ENCODE peak calls at places on chromosomes 16 and 17, in seven cellular contexts. One of them, this sample, is unnamed.

GRCh38 chr17:56679767-56680422 is 86.4 kb downstream of the NOG start:
- DNase-seq in cortex of kidney: no peak
- DNase-seq in NCI-H1105 treated with DMSO at 0.1 percent for 48 hours: no peak
- DNase-seq in iPS-NIHi11: no peak
- DNase-seq in NCI-H226: peak; percentile 81
- DNase-seq in NAMALWA: no peak
- DNase-seq in astrocyte of the spinal cord: no peak
- DNase-seq in this sample: no peak

GRCh38 chr16:89269805-89270665 is 52.5 kb downstream of the ZNF778 start:
- DNase-seq in iPS-NIHi11: no peak
- DNase-seq in cortex of kidney: no peak
- DNase-seq in NCI-H226: no peak
- DNase-seq in NCI-H1105 treated with DMSO at 0.1 percent for 48 hours: no peak
- DNase-seq in astrocyte of the spinal cord: no peak
- DNase-seq in NAMALWA: no peak
- DNase-seq in this sample: no peak

GRCh38 chr17:33785281-33785680 is 469.8 kb upstream of the CCL2 start:
- DNase-seq in iPS-NIHi11: no peak
- DNase-seq in astrocyte of the spinal cord: no peak
- DNase-seq in NCI-H226: no peak
- DNase-seq in NCI-H1105 treated with DMSO at 0.1 percent for 48 hours: no peak
- DNase-seq in cortex of kidney: no peak
- DNase-seq in NAMALWA: no peak
- DNase-seq in this sample: no peak

GRCh38 chr17:49399995-49400394 is 14.7 kb downstream of the PHB1 start:
- DNase-seq in NCI-H226: no peak
- DNase-seq in NAMALWA: no peak
- DNase-seq in iPS-NIHi11: no peak
- DNase-seq in cortex of kidney: no peak
- DNase-seq in NCI-H1105 treated with DMSO at 0.1 percent for 48 hours: no peak
- DNase-seq in astrocyte of the spinal cord: no peak
- DNase-seq in this sample: no peak

GRCh38 chr17:47694818-47695663 is 1.1 kb downstream of the TBKBP1 start:
- DNase-seq in NAMALWA: no peak
- DNase-seq in cortex of kidney: no peak
- DNase-seq in iPS-NIHi11: peak; percentile 45
- DNase-seq in NCI-H226: no peak
- DNase-seq in NCI-H1105 treated with DMSO at 0.1 percent for 48 hours: no peak
- DNase-seq in astrocyte of the spinal cord: no peak
- DNase-seq in this sample: no peak

GRCh38 chr17:66348605-66349165 is 46.3 kb downstream of the PRKCA start:
- DNase-seq in cortex of kidney: no peak
- DNase-seq in astrocyte of the spinal cord: peak; percentile 88
- DNase-seq in NCI-H226: peak; percentile 76
- DNase-seq in NCI-H1105 treated with DMSO at 0.1 percent for 48 hours: peak; percentile 37
- DNase-seq in iPS-NIHi11: no peak
- DNase-seq in NAMALWA: no peak
- DNase-seq in this sample: no peak

GRCh38 chr17:13698832-13699231 is 97.1 kb upstream of the HS3ST3A1 start:
- DNase-seq in NCI-H226: no peak
- DNase-seq in iPS-NIHi11: no peak
- DNase-seq in NCI-H1105 treated with DMSO at 0.1 percent for 48 hours: no peak
- DNase-seq in astrocyte of the spinal cord: no peak
- DNase-seq in NAMALWA: peak; percentile 1
- DNase-seq in cortex of kidney: no peak
- DNase-seq in this sample: no peak

GRCh38 chr17:5619088-5619740 is 34.9 kb upstream of the NLRP1 start:
- DNase-seq in astrocyte of the spinal cord: no peak
- DNase-seq in iPS-NIHi11: no peak
- DNase-seq in NCI-H1105 treated with DMSO at 0.1 percent for 48 hours: peak; percentile 100
- DNase-seq in NCI-H226: no peak
- DNase-seq in NAMALWA: no peak
- DNase-seq in cortex of kidney: no peak
- DNase-seq in this sample: no peak

GRCh38 chr16:74438492-74438979 is 17.3 kb upstream of the CLEC18B start:
- DNase-seq in iPS-NIHi11: no peak
- DNase-seq in NAMALWA: no peak
- DNase-seq in NCI-H226: no peak
- DNase-seq in NCI-H1105 treated with DMSO at 0.1 percent for 48 hours: no peak
- DNase-seq in cortex of kidney: no peak
- DNase-seq in astrocyte of the spinal cord: no peak
- DNase-seq in this sample: peak; percentile 18

GRCh38 chr17:41340934-41341861 is 9.4 kb downstream of the KRT33A start:
- DNase-seq in NCI-H226: no peak
- DNase-seq in NCI-H1105 treated with DMSO at 0.1 percent for 48 hours: no peak
- DNase-seq in NAMALWA: no peak
- DNase-seq in astrocyte of the spinal cord: no peak
- DNase-seq in iPS-NIHi11: no peak
- DNase-seq in cortex of kidney: no peak
- DNase-seq in this sample: peak; percentile 49

GRCh38 chr16:82504811-82505210 is 122.0 kb upstream of the CDH13 start:
- DNase-seq in NAMALWA: no peak
- DNase-seq in astrocyte of the spinal cord: no peak
- DNase-seq in NCI-H226: no peak
- DNase-seq in NCI-H1105 treated with DMSO at 0.1 percent for 48 hours: no peak
- DNase-seq in iPS-NIHi11: no peak
- DNase-seq in cortex of kidney: no peak
- DNase-seq in this sample: no peak

GRCh38 chr16:11098601-11099377 is 154.4 kb downstream of the CLEC16A start:
- DNase-seq in cortex of kidney: no peak
- DNase-seq in NCI-H1105 treated with DMSO at 0.1 percent for 48 hours: no peak
- DNase-seq in astrocyte of the spinal cord: no peak
- DNase-seq in NAMALWA: no peak
- DNase-seq in NCI-H226: no peak
- DNase-seq in iPS-NIHi11: no peak
- DNase-seq in this sample: no peak

GRCh38 chr17:35932576-35932975 is 2.0 kb upstream of the RDM1 start:
- DNase-seq in NCI-H226: peak; percentile 14
- DNase-seq in cortex of kidney: no peak
- DNase-seq in astrocyte of the spinal cord: no peak
- DNase-seq in NAMALWA: no peak
- DNase-seq in NCI-H1105 treated with DMSO at 0.1 percent for 48 hours: no peak
- DNase-seq in iPS-NIHi11: no peak
- DNase-seq in this sample: no peak

GRCh38 chr17:2190014-2190413 is 113.6 kb downstream of the SMG6 start:
- DNase-seq in cortex of kidney: no peak
- DNase-seq in iPS-NIHi11: no peak
- DNase-seq in NCI-H226: peak; percentile 74
- DNase-seq in NAMALWA: no peak
- DNase-seq in astrocyte of the spinal cord: no peak
- DNase-seq in NCI-H1105 treated with DMSO at 0.1 percent for 48 hours: no peak
- DNase-seq in this sample: no peak

GRCh38 chr17:61598014-61598413 is 7.0 kb upstream of the NACA2 start:
- DNase-seq in iPS-NIHi11: no peak
- DNase-seq in NCI-H1105 treated with DMSO at 0.1 percent for 48 hours: no peak
- DNase-seq in NAMALWA: no peak
- DNase-seq in astrocyte of the spinal cord: no peak
- DNase-seq in NCI-H226: no peak
- DNase-seq in cortex of kidney: no peak
- DNase-seq in this sample: no peak

GRCh38 chr17:20157078-20157360 is 147.9 kb downstream of the SPECC1 start:
- DNase-seq in NCI-H226: no peak
- DNase-seq in astrocyte of the spinal cord: no peak
- DNase-seq in NAMALWA: no peak
- DNase-seq in cortex of kidney: no peak
- DNase-seq in iPS-NIHi11: no peak
- DNase-seq in NCI-H1105 treated with DMSO at 0.1 percent for 48 hours: no peak
- DNase-seq in this sample: no peak

GRCh38 chr17:83202002-83203000 is 122.9 kb downstream of the METRNL start:
- DNase-seq in cortex of kidney: no peak
- DNase-seq in astrocyte of the spinal cord: no peak
- DNase-seq in NCI-H1105 treated with DMSO at 0.1 percent for 48 hours: no peak
- DNase-seq in NAMALWA: no peak
- DNase-seq in NCI-H226: no peak
- DNase-seq in iPS-NIHi11: no peak
- DNase-seq in this sample: peak; percentile 8

GRCh38 chr17:17387461-17388362 is 84.5 kb downstream of the NT5M start:
- DNase-seq in cortex of kidney: no peak
- DNase-seq in NCI-H1105 treated with DMSO at 0.1 percent for 48 hours: peak; percentile 58
- DNase-seq in NCI-H226: no peak
- DNase-seq in iPS-NIHi11: peak; percentile 83
- DNase-seq in astrocyte of the spinal cord: no peak
- DNase-seq in NAMALWA: peak; percentile 23
- DNase-seq in this sample: no peak

GRCh38 chr17:65022751-65023421 is 33.7 kb downstream of the GNA13 start:
- DNase-seq in astrocyte of the spinal cord: peak; percentile 68
- DNase-seq in cortex of kidney: no peak
- DNase-seq in NCI-H226: peak; percentile 41
- DNase-seq in iPS-NIHi11: no peak
- DNase-seq in NAMALWA: peak; percentile 46
- DNase-seq in NCI-H1105 treated with DMSO at 0.1 percent for 48 hours: peak; percentile 60
- DNase-seq in this sample: no peak

GRCh38 chr16:14321542-14321941 is 250.4 kb downstream of the MRTFB start:
- DNase-seq in NCI-H226: peak; percentile 98
- DNase-seq in astrocyte of the spinal cord: no peak
- DNase-seq in NAMALWA: no peak
- DNase-seq in iPS-NIHi11: peak; percentile 36
- DNase-seq in cortex of kidney: no peak
- DNase-seq in NCI-H1105 treated with DMSO at 0.1 percent for 48 hours: peak; percentile 4
- DNase-seq in this sample: no peak

GRCh38 chr17:27403480-27404005 is 52.7 kb upstream of the KSR1 start:
- DNase-seq in iPS-NIHi11: peak; percentile 42
- DNase-seq in NAMALWA: no peak
- DNase-seq in NCI-H226: no peak
- DNase-seq in cortex of kidney: no peak
- DNase-seq in astrocyte of the spinal cord: no peak
- DNase-seq in NCI-H1105 treated with DMSO at 0.1 percent for 48 hours: no peak
- DNase-seq in this sample: no peak

GRCh38 chr16:69166946-69167930 is 19.7 kb upstream of the SNTB2 start:
- DNase-seq in NCI-H1105 treated with DMSO at 0.1 percent for 48 hours: no peak
- DNase-seq in NCI-H226: no peak
- DNase-seq in cortex of kidney: no peak
- DNase-seq in NAMALWA: no peak
- DNase-seq in iPS-NIHi11: no peak
- DNase-seq in astrocyte of the spinal cord: peak; percentile 59
- DNase-seq in this sample: no peak

GRCh38 chr17:66839616-66840015 is 4.7 kb downstream of the CACNG5 start:
- DNase-seq in iPS-NIHi11: no peak
- DNase-seq in NCI-H226: no peak
- DNase-seq in NCI-H1105 treated with DMSO at 0.1 percent for 48 hours: no peak
- DNase-seq in cortex of kidney: no peak
- DNase-seq in NAMALWA: no peak
- DNase-seq in astrocyte of the spinal cord: no peak
- DNase-seq in this sample: no peak

GRCh38 chr17:1907216-1907631 is 77.4 kb downstream of the RPA1 start:
- DNase-seq in iPS-NIHi11: no peak
- DNase-seq in NCI-H226: no peak
- DNase-seq in NCI-H1105 treated with DMSO at 0.1 percent for 48 hours: no peak
- DNase-seq in cortex of kidney: no peak
- DNase-seq in astrocyte of the spinal cord: no peak
- DNase-seq in NAMALWA: no peak
- DNase-seq in this sample: no peak

GRCh38 chr17:36602924-36603384 is 1.6 kb downstream of the MRM1 start:
- DNase-seq in iPS-NIHi11: peak; percentile 72
- DNase-seq in NCI-H1105 treated with DMSO at 0.1 percent for 48 hours: peak; percentile 65
- DNase-seq in astrocyte of the spinal cord: peak; percentile 74
- DNase-seq in NCI-H226: peak; percentile 40
- DNase-seq in NAMALWA: peak; percentile 90
- DNase-seq in cortex of kidney: no peak
- DNase-seq in this sample: peak; percentile 56

GRCh38 chr16:1163567-1164055 is 10.7 kb downstream of the CACNA1H start:
- DNase-seq in NAMALWA: no peak
- DNase-seq in NCI-H226: no peak
- DNase-seq in NCI-H1105 treated with DMSO at 0.1 percent for 48 hours: no peak
- DNase-seq in iPS-NIHi11: no peak
- DNase-seq in astrocyte of the spinal cord: peak; percentile 39
- DNase-seq in cortex of kidney: no peak
- DNase-seq in this sample: no peak

GRCh38 chr17:27544350-27545131 is 86.4 kb upstream of the LGALS9 start:
- DNase-seq in iPS-NIHi11: no peak
- DNase-seq in NCI-H1105 treated with DMSO at 0.1 percent for 48 hours: no peak
- DNase-seq in cortex of kidney: no peak
- DNase-seq in NCI-H226: no peak
- DNase-seq in astrocyte of the spinal cord: peak; percentile 91
- DNase-seq in NAMALWA: peak; percentile 70
- DNase-seq in this sample: peak; percentile 63

GRCh38 chr16:14678748-14679497 is 15.2 kb downstream of the PLA2G10 start:
- DNase-seq in iPS-NIHi11: no peak
- DNase-seq in NAMALWA: no peak
- DNase-seq in NCI-H226: no peak
- DNase-seq in NCI-H1105 treated with DMSO at 0.1 percent for 48 hours: no peak
- DNase-seq in astrocyte of the spinal cord: no peak
- DNase-seq in cortex of kidney: no peak
- DNase-seq in this sample: no peak

GRCh38 chr17:6756425-6757012 is 673 bp downstream of the XAF1 start:
- DNase-seq in NCI-H226: no peak
- DNase-seq in NAMALWA: no peak
- DNase-seq in cortex of kidney: no peak
- DNase-seq in iPS-NIHi11: no peak
- DNase-seq in NCI-H1105 treated with DMSO at 0.1 percent for 48 hours: no peak
- DNase-seq in astrocyte of the spinal cord: no peak
- DNase-seq in this sample: no peak

GRCh38 chr17:37050905-37051304 is 102.2 kb downstream of the AATF start:
- DNase-seq in iPS-NIHi11: no peak
- DNase-seq in cortex of kidney: no peak
- DNase-seq in astrocyte of the spinal cord: peak; percentile 16
- DNase-seq in NCI-H226: peak; percentile 12
- DNase-seq in NAMALWA: no peak
- DNase-seq in NCI-H1105 treated with DMSO at 0.1 percent for 48 hours: no peak
- DNase-seq in this sample: no peak

GRCh38 chr16:12262454-12263180 is 286.1 kb downstream of the SNX29 start:
- DNase-seq in cortex of kidney: no peak
- DNase-seq in NCI-H226: no peak
- DNase-seq in NAMALWA: no peak
- DNase-seq in astrocyte of the spinal cord: no peak
- DNase-seq in NCI-H1105 treated with DMSO at 0.1 percent for 48 hours: peak; percentile 83
- DNase-seq in iPS-NIHi11: no peak
- DNase-seq in this sample: no peak

GRCh38 chr16:85357323-85357722 is 245.1 kb upstream of the CIBAR2 start:
- DNase-seq in NCI-H1105 treated with DMSO at 0.1 percent for 48 hours: no peak
- DNase-seq in NAMALWA: no peak
- DNase-seq in NCI-H226: no peak
- DNase-seq in cortex of kidney: no peak
- DNase-seq in astrocyte of the spinal cord: no peak
- DNase-seq in iPS-NIHi11: no peak
- DNase-seq in this sample: no peak

GRCh38 chr16:89693931-89694783 is 7.3 kb downstream of the SPATA2L start:
- DNase-seq in NCI-H1105 treated with DMSO at 0.1 percent for 48 hours: no peak
- DNase-seq in NAMALWA: no peak
- DNase-seq in NCI-H226: no peak
- DNase-seq in astrocyte of the spinal cord: no peak
- DNase-seq in cortex of kidney: no peak
- DNase-seq in iPS-NIHi11: no peak
- DNase-seq in this sample: no peak

GRCh38 chr16:19967963-19968362 is 83.3 kb upstream of the GPRC5B start:
- DNase-seq in NCI-H226: no peak
- DNase-seq in iPS-NIHi11: no peak
- DNase-seq in NAMALWA: no peak
- DNase-seq in NCI-H1105 treated with DMSO at 0.1 percent for 48 hours: no peak
- DNase-seq in cortex of kidney: no peak
- DNase-seq in astrocyte of the spinal cord: no peak
- DNase-seq in this sample: no peak